ENCODE peak calls at places on chromosomes 13 and 19, in four cellular contexts. One of them, this sample, is unnamed. For H3K4me1, the result is how much of the 10 kb centered on the place peaks cover.

GRCh38 chr13:53151692-53152421 is 123.2 kb downstream of the OLFM4 start:
- DNase-seq in spleen: no peak
- DNase-seq in breast epithelium: no peak
- DNase-seq in uterus: no peak
- DNase-seq in this sample: peak

GRCh38 chr13:35957174-35957867 is 173.9 kb downstream of the DCLK1 start:
- DNase-seq in spleen: no peak
- DNase-seq in uterus: no peak
- DNase-seq in breast epithelium: no peak
- DNase-seq in this sample: no peak

GRCh38 chr13:113143466-113144254 is 14.8 kb upstream of the PROZ start:
- DNase-seq in uterus: no peak
- DNase-seq in breast epithelium: peak
- DNase-seq in spleen: peak
- DNase-seq in this sample: no peak

GRCh38 chr19:11673608-11674041 is 65.1 kb downstream of the ZNF823 start:
- DNase-seq in uterus: peak
- DNase-seq in breast epithelium: peak
- DNase-seq in spleen: peak
- DNase-seq in this sample: peak

GRCh38 chr19:7926021-7926726 is at the start of gene CTXN1:
- DNase-seq in uterus: peak
- DNase-seq in breast epithelium: peak
- DNase-seq in spleen: peak
- DNase-seq in this sample: peak

GRCh38 chr13:103250071-103250470 is 183.9 kb upstream of the SLC10A2 start:
- DNase-seq in uterus: no peak
- DNase-seq in spleen: no peak
- DNase-seq in breast epithelium: no peak
- DNase-seq in this sample: no peak

GRCh38 chr19:43407416-43408005 is 7.2 kb upstream of the TEX101 start:
- DNase-seq in spleen: no peak
- DNase-seq in breast epithelium: no peak
- DNase-seq in uterus: no peak
- DNase-seq in this sample: no peak

GRCh38 chr13:22592515-22592914 is 588.3 kb upstream of the SGCG start:
- DNase-seq in breast epithelium: no peak
- DNase-seq in uterus: no peak
- DNase-seq in spleen: no peak
- DNase-seq in this sample: no peak

GRCh38 chr19:10421981-10422461 is 1.7 kb downstream of the PDE4A start:
- DNase-seq in spleen: no peak
- DNase-seq in breast epithelium: no peak
- DNase-seq in uterus: no peak
- DNase-seq in this sample: no peak

GRCh38 chr13:62512194-62513141 is 1096.8 kb upstream of the PCDH20 start:
- DNase-seq in uterus: no peak
- DNase-seq in spleen: no peak
- DNase-seq in breast epithelium: peak
- DNase-seq in this sample: peak

GRCh38 chr13:85586422-85586831 is 212.8 kb downstream of the SLITRK6 start:
- DNase-seq in uterus: no peak
- DNase-seq in spleen: no peak
- DNase-seq in breast epithelium: no peak
- DNase-seq in this sample: no peak

GRCh38 chr19:33393286-33394005 is 19.9 kb downstream of the CEBPG start:
- DNase-seq in breast epithelium: peak
- DNase-seq in uterus: peak
- DNase-seq in spleen: peak
- DNase-seq in this sample: no peak

GRCh38 chr13:98173431-98173921 is 3.6 kb downstream of the RNF113B start:
- DNase-seq in uterus: peak
- DNase-seq in breast epithelium: no peak
- DNase-seq in spleen: no peak
- DNase-seq in this sample: peak

GRCh38 chr13:70424428-70424827 is 316.2 kb upstream of the KLHL1 start:
- DNase-seq in breast epithelium: no peak
- DNase-seq in spleen: no peak
- DNase-seq in uterus: no peak
- DNase-seq in this sample: no peak

GRCh38 chr19:18453269-18454024 is 15.5 kb upstream of the ISYNA1 start:
- DNase-seq in breast epithelium: no peak
- DNase-seq in spleen: no peak
- DNase-seq in uterus: no peak
- DNase-seq in this sample: no peak

GRCh38 chr19:16000024-16000687 is 51.3 kb downstream of the OR10H4 start:
- DNase-seq in spleen: no peak
- DNase-seq in uterus: no peak
- DNase-seq in breast epithelium: no peak
- DNase-seq in this sample: no peak

GRCh38 chr19:4448147-4448985 is 9.2 kb downstream of the UBXN6 start:
- DNase-seq in spleen: no peak
- DNase-seq in uterus: no peak
- DNase-seq in breast epithelium: no peak
- DNase-seq in this sample: no peak

GRCh38 chr19:17327654-17328516 is 6.8 kb downstream of the ANO8 start:
- DNase-seq in breast epithelium: peak
- DNase-seq in uterus: peak
- DNase-seq in spleen: peak
- DNase-seq in this sample: peak
- TF ChIP-seq POLR2A in breast epithelium: no peak
- TF ChIP-seq POLR2A in uterus: no peak
- TF ChIP-seq POLR2A in spleen: no peak
- TF ChIP-seq POLR2A in this sample: peak

GRCh38 chr19:41428481-41428859 is 1.3 kb upstream of the B3GNT8 start:
- DNase-seq in spleen: no peak
- DNase-seq in uterus: no peak
- DNase-seq in breast epithelium: no peak
- DNase-seq in this sample: no peak

GRCh38 chr19:41426116-41426841 is 895 bp downstream of the B3GNT8 start:
- DNase-seq in uterus: no peak
- DNase-seq in spleen: no peak
- DNase-seq in breast epithelium: no peak
- DNase-seq in this sample: no peak

GRCh38 chr19:41426952-41427646 is at the start of gene B3GNT8:
- DNase-seq in breast epithelium: peak
- DNase-seq in spleen: peak
- DNase-seq in uterus: peak
- DNase-seq in this sample: peak

GRCh38 chr19:41425174-41426115 is 1.7 kb downstream of the B3GNT8 start:
- DNase-seq in breast epithelium: no peak
- DNase-seq in spleen: no peak
- DNase-seq in uterus: no peak
- DNase-seq in this sample: peak

DNA sequence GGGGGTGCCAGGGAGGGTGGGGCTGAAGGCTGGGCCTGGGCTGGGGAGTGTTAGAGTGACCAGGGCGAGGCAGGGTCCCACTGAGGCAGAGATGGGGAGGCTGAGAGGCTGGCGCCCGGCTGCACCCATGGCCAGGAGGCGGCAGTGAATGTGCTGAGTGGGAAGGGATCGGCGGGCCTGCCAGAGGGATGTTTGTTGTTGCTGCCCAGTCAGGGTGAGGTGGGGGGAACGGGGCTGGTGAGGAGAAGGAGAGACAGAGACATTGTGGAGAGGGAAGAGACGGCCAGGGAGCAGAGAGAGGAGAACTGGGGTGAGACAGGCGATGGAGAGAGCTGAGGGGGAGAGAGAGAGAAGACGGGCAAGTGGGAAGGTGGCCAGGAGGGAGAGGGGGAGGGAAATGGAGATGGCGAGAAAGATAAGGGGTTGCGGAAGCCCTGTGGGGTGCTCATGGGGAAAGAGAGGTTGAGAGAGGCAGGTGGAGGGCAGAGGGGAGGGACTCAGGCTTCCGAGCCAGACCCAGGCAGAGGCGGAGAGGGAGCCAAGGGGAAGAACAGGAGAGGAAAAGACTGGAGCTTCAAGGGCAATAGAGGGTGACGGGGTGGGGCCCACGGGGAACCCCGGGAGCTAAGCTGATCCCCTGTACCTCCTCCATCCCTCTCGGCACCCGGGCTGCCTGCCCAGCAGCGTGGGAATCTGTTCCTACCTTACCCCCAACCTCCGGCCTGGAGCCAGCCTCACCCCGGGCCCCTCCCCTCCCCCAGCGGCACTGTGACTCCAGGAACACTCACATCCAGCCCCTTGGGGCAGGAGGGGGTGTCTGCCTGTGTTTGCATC is 690 bp upstream of the B3GNT8 start:
- DNase-seq in spleen: no peak
- DNase-seq in uterus: peak
- DNase-seq in breast epithelium: peak
- DNase-seq in this sample: peak
- H3K4me1 ChIP-seq in spleen: half or more
- H3K4me1 ChIP-seq in uterus: under half
- H3K4me1 ChIP-seq in breast epithelium: under half
- H3K4me1 ChIP-seq in this sample: under half

GRCh38 chr19:2168619-2169424 is 5.1 kb downstream of the DOT1L start:
- DNase-seq in spleen: peak
- DNase-seq in uterus: peak
- DNase-seq in breast epithelium: peak
- DNase-seq in this sample: peak
- TF ChIP-seq CTCF in spleen: no peak
- TF ChIP-seq CTCF in uterus: no peak
- TF ChIP-seq CTCF in breast epithelium: no peak
- TF ChIP-seq CTCF in this sample: no peak

DNA sequence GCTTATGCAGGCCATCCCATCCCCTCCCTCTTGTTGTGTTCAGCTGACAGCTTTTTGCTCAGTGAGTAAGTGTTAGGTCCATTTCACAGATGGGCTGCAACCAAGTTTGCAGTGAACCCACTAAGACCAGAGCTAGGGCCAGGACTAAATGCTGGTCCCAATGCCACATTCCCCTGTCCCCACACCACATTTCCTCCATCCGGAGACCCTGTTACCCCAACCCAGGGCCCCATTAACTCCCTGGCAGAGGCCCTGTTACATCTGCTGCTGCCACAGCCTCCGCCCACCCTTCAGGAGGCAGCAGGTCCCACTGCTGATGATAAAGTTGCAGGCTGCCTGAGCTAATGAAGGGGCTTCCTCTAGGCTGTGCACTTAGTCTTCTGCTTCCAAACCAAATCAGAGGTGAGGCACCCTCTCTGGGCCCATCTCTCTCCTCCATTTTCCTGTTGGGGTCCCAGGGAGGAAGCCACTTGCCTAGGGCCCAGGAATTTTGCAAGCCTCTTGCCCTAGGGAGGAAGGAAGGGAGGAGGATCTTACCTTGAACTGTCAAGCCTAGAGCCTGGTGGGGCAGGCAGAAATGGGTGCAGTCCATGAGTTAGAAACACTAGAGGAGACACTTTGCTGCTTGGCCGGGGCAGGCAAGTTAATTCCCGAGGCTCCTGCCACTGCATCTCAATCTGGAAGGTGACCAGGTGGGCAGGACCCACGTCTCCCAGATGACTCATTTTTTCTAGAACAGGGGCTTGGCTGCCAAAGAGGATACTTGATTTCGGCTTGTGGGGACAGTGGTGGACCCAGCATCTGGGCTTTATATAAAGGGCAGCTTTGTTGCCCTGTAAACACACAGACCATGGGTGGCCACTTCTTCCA is 3.4 kb upstream of the USF2 start:
- DNase-seq in breast epithelium: peak
- DNase-seq in uterus: peak
- DNase-seq in spleen: peak
- DNase-seq in this sample: peak
- TF ChIP-seq POLR2A in breast epithelium: no peak
- TF ChIP-seq POLR2A in uterus: no peak
- TF ChIP-seq POLR2A in spleen: no peak
- TF ChIP-seq POLR2A in this sample: no peak

GRCh38 chr13:77386880-77387606 is 60.1 kb upstream of the MYCBP2 start:
- DNase-seq in spleen: no peak
- DNase-seq in uterus: no peak
- DNase-seq in breast epithelium: no peak
- DNase-seq in this sample: no peak

GRCh38 chr13:77387607-77388200 is 60.8 kb upstream of the MYCBP2 start:
- DNase-seq in spleen: no peak
- DNase-seq in breast epithelium: no peak
- DNase-seq in uterus: no peak
- DNase-seq in this sample: no peak

GRCh38 chr13:77386046-77386445 is 59.2 kb upstream of the MYCBP2 start:
- DNase-seq in breast epithelium: no peak
- DNase-seq in spleen: no peak
- DNase-seq in uterus: no peak
- DNase-seq in this sample: no peak

GRCh38 chr13:77383097-77383496 is 56.2 kb upstream of the MYCBP2 start:
- DNase-seq in uterus: no peak
- DNase-seq in breast epithelium: no peak
- DNase-seq in spleen: no peak
- DNase-seq in this sample: no peak

GRCh38 chr13:77384999-77385398 is 58.1 kb upstream of the MYCBP2 start:
- DNase-seq in uterus: no peak
- DNase-seq in spleen: no peak
- DNase-seq in breast epithelium: no peak
- DNase-seq in this sample: no peak
- H3K4me1 ChIP-seq in uterus: under half
- H3K4me1 ChIP-seq in spleen: under half
- H3K4me1 ChIP-seq in breast epithelium: under half
- H3K4me1 ChIP-seq in this sample: under half

DNA sequence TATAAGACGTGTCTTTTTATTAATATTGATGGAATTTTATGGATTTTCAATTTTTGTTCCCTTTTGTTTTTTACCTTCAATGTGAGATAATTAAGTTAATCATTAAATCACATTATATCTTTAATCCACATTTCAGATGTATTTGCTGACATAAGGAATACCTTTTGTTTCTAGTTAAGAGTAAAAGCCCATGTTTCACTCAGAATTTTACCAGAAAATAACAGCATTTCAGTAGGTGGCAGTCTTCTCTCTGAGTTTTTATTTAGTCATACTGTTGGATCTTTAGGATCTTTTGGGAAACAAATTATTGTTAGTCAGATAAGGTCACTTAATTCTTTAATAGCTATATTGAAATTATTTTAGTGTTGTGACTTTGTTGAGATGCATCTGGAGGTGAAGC is 67.9 kb downstream of the NDFIP2 start:
- DNase-seq in breast epithelium: no peak
- DNase-seq in uterus: no peak
- DNase-seq in spleen: no peak
- DNase-seq in this sample: no peak
- TF ChIP-seq CTCF in breast epithelium: no peak
- TF ChIP-seq CTCF in uterus: no peak
- TF ChIP-seq CTCF in spleen: no peak
- TF ChIP-seq CTCF in this sample: no peak

DNA sequence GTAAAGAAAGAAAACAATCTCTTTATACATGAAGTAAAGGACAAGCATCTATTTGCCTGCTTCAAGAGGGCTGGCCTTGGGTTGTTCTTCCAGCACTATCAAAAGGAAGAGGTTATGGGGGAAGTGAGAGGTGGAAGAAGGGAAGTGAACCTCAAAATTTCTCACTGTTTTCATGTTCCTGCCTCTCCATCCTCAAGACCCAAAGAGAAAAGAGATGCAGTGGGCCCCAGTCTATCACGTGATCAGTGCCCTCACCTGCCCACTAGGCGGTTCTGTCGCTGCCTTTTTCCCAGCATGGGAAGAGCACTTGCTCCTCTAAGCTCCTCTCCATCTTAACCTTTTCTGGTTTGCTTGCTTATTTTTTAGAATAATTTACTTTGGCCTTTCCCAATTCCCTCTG is 6.2 kb upstream of the USP12 start:
- DNase-seq in uterus: no peak
- DNase-seq in spleen: no peak
- DNase-seq in breast epithelium: no peak
- DNase-seq in this sample: no peak
- TF ChIP-seq POLR2A in uterus: no peak
- TF ChIP-seq POLR2A in spleen: no peak
- TF ChIP-seq POLR2A in breast epithelium: no peak
- TF ChIP-seq POLR2A in this sample: no peak